ENCODE peak calls at places on chromosome 21, in five cellular contexts. K, P, B, E and D are unnamed samples. For H3K4me1, the result is how much of the 10 kb centered on the place peaks cover.

GRCh38 chr21:18716578-18717138 is 313.1 kb upstream of the TMPRSS15 start:
- DNase-seq in K (no peak), P (no peak), B (no peak), E (no peak), D (no peak)

GRCh38 chr21:16563795-16564194 is 834.0 kb downstream of the USP25 start:
- DNase-seq in K (no peak), P (peak), B (peak), E (peak), D (no peak)

GRCh38 chr21:44384968-44385367 is 31.5 kb downstream of the TRPM2 start:
- DNase-seq in K (no peak), P (no peak), B (no peak), E (no peak), D (no peak)

GRCh38 chr21:17732306-17732705 is 86.8 kb downstream of the C21orf91 start:
- DNase-seq in K (peak), P (no peak), B (no peak), E (no peak), D (peak)

GRCh38 chr21:32844653-32845443 is 73.3 kb upstream of the PAXBP1 start:
- DNase-seq in K (peak), P (no peak), B (no peak), E (peak), D (peak)

GRCh38 chr21:35882791-35883240 is 177.5 kb downstream of the SETD4 start:
- DNase-seq in K (peak), P (no peak), B (no peak), E (no peak), D (no peak)

GRCh38 chr21:36433011-36433709 is 46.8 kb downstream of the CLDN14 start:
- DNase-seq in K (no peak), P (no peak), B (no peak), E (no peak), D (no peak)

GRCh38 chr21:44330698-44331097 is 8.5 kb downstream of the CFAP410 start:
- DNase-seq in K (no peak), P (no peak), B (no peak), E (no peak), D (no peak)

GRCh38 chr21:15011967-15012366 is 52.8 kb downstream of the NRIP1 start:
- DNase-seq in K (no peak), P (no peak), B (no peak), E (no peak), D (no peak)

GRCh38 chr21:40120944-40121575 is 253.8 kb downstream of the PCP4 start:
- DNase-seq in K (peak), P (peak), B (no peak), E (peak), D (no peak)

GRCh38 chr21:35234725-35235124 is 185.6 kb upstream of the RUNX1 start:
- DNase-seq in K (no peak), P (no peak), B (no peak), E (no peak), D (peak)

GRCh38 chr21:37208056-37208705 is 59.0 kb downstream of the VPS26C start:
- DNase-seq in K (no peak), P (no peak), B (no peak), E (no peak), D (no peak)

GRCh38 chr21:41170442-41170841 is 2.5 kb downstream of the BACE2 start:
- DNase-seq in K (peak), P (peak), B (peak), E (peak), D (no peak)

GRCh38 chr21:33070921-33071877 is 1.3 kb downstream of the OLIG1 start:
- DNase-seq in K (no peak), P (no peak), B (peak), E (peak), D (peak)

GRCh38 chr21:36917487-36918158 is 48.8 kb downstream of the HLCS start:
- DNase-seq in K (peak), P (peak), B (peak), E (peak), D (peak)

GRCh38 chr21:26116456-26117011 is 54.0 kb downstream of the APP start:
- DNase-seq in K (peak), P (no peak), B (no peak), E (peak), D (no peak)

GRCh38 chr21:31559368-31560119 is 99.9 kb upstream of the SOD1 start:
- DNase-seq in K (peak), P (peak), B (peak), E (peak), D (peak)

GRCh38 chr21:34511787-34512451 is at the start of gene KCNE1:
- DNase-seq in K (no peak), P (no peak), B (no peak), E (no peak), D (no peak)

GRCh38 chr21:31310750-31311149 is 33.3 kb downstream of the TIAM1 start:
- DNase-seq in K (peak), P (no peak), B (no peak), E (peak), D (peak)

GRCh38 chr21:36320421-36321324 is 676 bp downstream of the MORC3 start:
- DNase-seq in K (peak), P (peak), B (peak), E (peak), D (peak)

GRCh38 chr21:36854391-36854790 is 112.1 kb downstream of the HLCS start:
- DNase-seq in K (peak), P (peak), B (peak), E (peak), D (peak)

GRCh38 chr21:31901342-31901741 is 28.5 kb downstream of the HUNK start:
- DNase-seq in K (no peak), P (no peak), B (no peak), E (no peak), D (no peak)

GRCh38 chr21:27206368-27206982 is 239.6 kb upstream of the ADAMTS5 start:
- DNase-seq in K (peak), P (no peak), B (peak), E (peak), D (no peak)

GRCh38 chr21:25509862-25510261 is 97.4 kb downstream of the MRPL39 start:
- DNase-seq in K (no peak), P (no peak), B (no peak), E (no peak), D (no peak)

GRCh38 chr21:16634522-16634914 is 878.3 kb upstream of the CXADR start:
- DNase-seq in K (no peak), P (no peak), B (peak), E (peak), D (no peak)

GRCh38 chr21:36310016-36310415 is 10.0 kb upstream of the MORC3 start:
- DNase-seq in K (no peak), P (no peak), B (no peak), E (no peak), D (no peak)

GRCh38 chr21:15028186-15028585 is 36.6 kb downstream of the NRIP1 start:
- DNase-seq in K (no peak), P (no peak), B (no peak), E (no peak), D (no peak)

GRCh38 chr21:42437786-42438185 is 34.1 kb downstream of the UBASH3A start:
- DNase-seq in K (peak), P (peak), B (peak), E (peak), D (no peak)

GRCh38 chr21:42440187-42440792 is 36.6 kb downstream of the UBASH3A start:
- DNase-seq in K (no peak), P (no peak), B (no peak), E (no peak), D (no peak)

GRCh38 chr21:42438316-42439205 is 34.9 kb downstream of the UBASH3A start:
- DNase-seq in K (no peak), P (no peak), B (no peak), E (no peak), D (no peak)

GRCh38 chr21:42441963-42442362 is 38.3 kb downstream of the UBASH3A start:
- DNase-seq in K (no peak), P (no peak), B (no peak), E (no peak), D (no peak)

DNA sequence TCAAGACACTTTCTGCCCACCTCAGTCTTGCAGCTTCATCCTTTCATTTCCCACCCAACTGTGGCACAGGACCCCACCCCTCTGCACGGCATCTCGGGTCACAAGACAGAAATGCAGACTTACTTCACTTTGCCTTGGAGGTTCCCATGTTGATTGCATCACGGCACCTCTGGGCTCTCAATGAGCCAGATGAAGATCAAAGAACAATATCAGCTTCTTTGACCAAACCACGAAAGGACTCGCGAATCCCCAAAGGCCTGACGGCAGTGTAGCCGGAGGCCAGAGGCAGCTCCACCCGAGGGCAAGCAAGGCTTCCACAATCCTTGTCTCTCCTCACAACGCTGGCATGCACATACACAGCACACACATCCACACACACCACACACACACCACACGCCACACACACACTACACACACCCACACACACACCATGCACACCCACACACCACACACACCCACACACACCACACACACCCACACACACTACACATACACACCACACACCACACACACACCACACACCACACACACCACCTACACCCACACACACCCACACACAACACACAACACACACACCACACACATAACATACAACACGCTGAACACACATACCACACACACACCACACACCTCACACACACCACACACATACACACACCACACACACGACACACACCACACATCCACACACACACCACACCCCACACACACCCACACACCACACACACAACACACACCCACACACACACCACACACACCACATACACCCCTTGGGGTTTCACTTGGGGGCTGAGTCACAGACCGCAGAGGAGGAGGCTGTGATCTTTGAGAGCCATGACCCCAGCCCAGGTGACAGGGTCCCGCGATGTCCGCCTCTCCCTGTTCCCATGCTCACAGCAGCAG is 35.8 kb downstream of the UBASH3A start:
- DNase-seq in K (no peak), P (no peak), B (no peak), E (no peak), D (no peak)
- H2BK15ac ChIP-seq in K (no peak), P (no peak), B (no peak), E (no peak), D (no peak)

GRCh38 chr21:28822882-28823335 is 169.8 kb downstream of the LTN1 start:
- DNase-seq in K (peak), P (no peak), B (no peak), E (peak), D (no peak)

GRCh38 chr21:28826569-28826968 is 166.1 kb downstream of the LTN1 start:
- DNase-seq in K (no peak), P (no peak), B (no peak), E (no peak), D (no peak)

GRCh38 chr21:28821276-28822063 is 171.2 kb downstream of the LTN1 start:
- DNase-seq in K (no peak), P (no peak), B (no peak), E (no peak), D (no peak)

GRCh38 chr21:28822064-28822402 is 170.6 kb downstream of the LTN1 start:
- DNase-seq in K (no peak), P (no peak), B (no peak), E (no peak), D (no peak)

GRCh38 chr21:28823464-28823863 is 169.2 kb downstream of the LTN1 start:
- DNase-seq in K (no peak), P (no peak), B (no peak), E (no peak), D (no peak)
- H3K4me1 ChIP-seq in K (under half), P (under half), B (under half), E (under half), D (under half)

GRCh38 chr21:42931560-42932235 is 6.3 kb upstream of the ERVH48-1 start:
- DNase-seq in K (no peak), P (no peak), B (no peak), E (peak), D (peak)
- H2BK15ac ChIP-seq in K (no peak), P (no peak), B (no peak), E (no peak), D (no peak)

GRCh38 chr21:39014751-39015150 is 168.5 kb downstream of the PSMG1 start:
- DNase-seq in K (peak), P (no peak), B (no peak), E (no peak), D (peak)

GRCh38 chr21:39010629-39011404 is 172.4 kb downstream of the PSMG1 start:
- DNase-seq in K (no peak), P (no peak), B (no peak), E (no peak), D (no peak)

GRCh38 chr21:39009587-39010225 is 173.5 kb downstream of the PSMG1 start:
- DNase-seq in K (no peak), P (no peak), B (no peak), E (no peak), D (no peak)

GRCh38 chr21:39012314-39013230 is 170.7 kb downstream of the PSMG1 start:
- DNase-seq in K (no peak), P (no peak), B (no peak), E (no peak), D (no peak)

GRCh38 chr21:39011911-39012310 is 171.3 kb downstream of the PSMG1 start:
- DNase-seq in K (no peak), P (no peak), B (no peak), E (no peak), D (no peak)
- H3K4me1 ChIP-seq in K (under half), P (under half), B (under half), E (under half), D (under half)

GRCh38 chr21:45640001-45640887 is 3.3 kb upstream of the PCBP3 start:
- DNase-seq in K (no peak), P (no peak), B (no peak), E (peak), D (no peak)
- H2BK15ac ChIP-seq in K (no peak), P (peak), B (no peak), E (no peak), D (no peak)